ENCODE peak calls at places on chromosomes 1 and 21, in ten cellular contexts. One of them, this sample, is unnamed.

GRCh38 chr1:169510060-169510459 is 24.3 kb upstream of the SLC19A2 start:
- DNase-seq in astrocyte of the spinal cord: no peak
- DNase-seq in H9: no peak
- DNase-seq in fibroblast of lung: no peak
- DNase-seq in IMR-90: no peak
- DNase-seq in RWPE1: no peak
- DNase-seq in tibial artery: no peak
- DNase-seq in WTC11: no peak
- DNase-seq in GM12865: no peak
- DNase-seq in right lobe of liver: no peak
- DNase-seq in this sample: no peak

GRCh38 chr1:112762541-112763141 is 47.5 kb upstream of the PPM1J start:
- DNase-seq in right lobe of liver: no peak
- DNase-seq in astrocyte of the spinal cord: no peak
- DNase-seq in H9: no peak
- DNase-seq in IMR-90: peak; percentile 38
- DNase-seq in RWPE1: peak; percentile 23
- DNase-seq in WTC11: no peak
- DNase-seq in fibroblast of lung: no peak
- DNase-seq in tibial artery: no peak
- DNase-seq in GM12865: no peak
- DNase-seq in this sample: no peak

GRCh38 chr1:3145489-3146325 is 76.7 kb downstream of the PRDM16 start:
- DNase-seq in tibial artery: no peak
- DNase-seq in IMR-90: no peak
- DNase-seq in GM12865: no peak
- DNase-seq in astrocyte of the spinal cord: no peak
- DNase-seq in RWPE1: no peak
- DNase-seq in WTC11: no peak
- DNase-seq in fibroblast of lung: no peak
- DNase-seq in right lobe of liver: no peak
- DNase-seq in H9: no peak
- DNase-seq in this sample: no peak

GRCh38 chr1:4118746-4119515 is 218.9 kb upstream of the C1orf174 start:
- DNase-seq in GM12865: no peak
- DNase-seq in tibial artery: peak; percentile 55
- DNase-seq in WTC11: no peak
- DNase-seq in right lobe of liver: no peak
- DNase-seq in fibroblast of lung: no peak
- DNase-seq in H9: no peak
- DNase-seq in IMR-90: no peak
- DNase-seq in RWPE1: no peak
- DNase-seq in astrocyte of the spinal cord: no peak
- DNase-seq in this sample: no peak

GRCh38 chr1:41582351-41582750 is 97.9 kb upstream of the EDN2 start:
- DNase-seq in WTC11: no peak
- DNase-seq in tibial artery: no peak
- DNase-seq in right lobe of liver: no peak
- DNase-seq in astrocyte of the spinal cord: no peak
- DNase-seq in RWPE1: no peak
- DNase-seq in fibroblast of lung: no peak
- DNase-seq in H9: no peak
- DNase-seq in GM12865: no peak
- DNase-seq in IMR-90: no peak
- DNase-seq in this sample: no peak

GRCh38 chr1:229803601-229804217 is 177.7 kb downstream of the URB2 start:
- DNase-seq in astrocyte of the spinal cord: no peak
- DNase-seq in fibroblast of lung: no peak
- DNase-seq in right lobe of liver: no peak
- DNase-seq in WTC11: no peak
- DNase-seq in GM12865: no peak
- DNase-seq in tibial artery: no peak
- DNase-seq in RWPE1: no peak
- DNase-seq in IMR-90: no peak
- DNase-seq in H9: no peak
- DNase-seq in this sample: no peak

GRCh38 chr1:179941439-179941838 is 13.2 kb upstream of the CEP350 start:
- DNase-seq in astrocyte of the spinal cord: no peak
- DNase-seq in tibial artery: no peak
- DNase-seq in GM12865: no peak
- DNase-seq in H9: no peak
- DNase-seq in fibroblast of lung: no peak
- DNase-seq in RWPE1: no peak
- DNase-seq in IMR-90: no peak
- DNase-seq in right lobe of liver: no peak
- DNase-seq in WTC11: no peak
- DNase-seq in this sample: no peak

GRCh38 chr1:226603030-226603960 is 54.7 kb downstream of the STUM start:
- DNase-seq in WTC11: no peak
- DNase-seq in RWPE1: no peak
- DNase-seq in IMR-90: peak; percentile 48
- DNase-seq in right lobe of liver: peak; percentile 68
- DNase-seq in H9: no peak
- DNase-seq in fibroblast of lung: peak; percentile 72
- DNase-seq in GM12865: no peak
- DNase-seq in tibial artery: peak; percentile 83
- DNase-seq in astrocyte of the spinal cord: peak; percentile 13
- DNase-seq in this sample: no peak

GRCh38 chr1:1024421-1025415 is 4.8 kb downstream of the AGRN start:
- DNase-seq in fibroblast of lung: no peak
- DNase-seq in tibial artery: no peak
- DNase-seq in astrocyte of the spinal cord: peak; percentile 34
- DNase-seq in WTC11: peak; percentile 85
- DNase-seq in GM12865: no peak
- DNase-seq in right lobe of liver: no peak
- DNase-seq in RWPE1: peak; percentile 88
- DNase-seq in IMR-90: no peak
- DNase-seq in H9: peak; percentile 87
- DNase-seq in this sample: peak; percentile 18

GRCh38 chr1:167499657-167500056 is 18.7 kb downstream of the CD247 start:
- DNase-seq in GM12865: peak; percentile 87
- DNase-seq in fibroblast of lung: no peak
- DNase-seq in H9: no peak
- DNase-seq in RWPE1: no peak
- DNase-seq in astrocyte of the spinal cord: no peak
- DNase-seq in WTC11: no peak
- DNase-seq in right lobe of liver: no peak
- DNase-seq in tibial artery: no peak
- DNase-seq in IMR-90: no peak
- DNase-seq in this sample: no peak

GRCh38 chr21:27104749-27105439 is 138.0 kb upstream of the ADAMTS5 start:
- DNase-seq in WTC11: no peak
- DNase-seq in tibial artery: no peak
- DNase-seq in fibroblast of lung: peak; percentile 44
- DNase-seq in RWPE1: no peak
- DNase-seq in right lobe of liver: no peak
- DNase-seq in IMR-90: peak; percentile 51
- DNase-seq in astrocyte of the spinal cord: peak; percentile 22
- DNase-seq in GM12865: no peak
- DNase-seq in H9: no peak
- DNase-seq in this sample: no peak

GRCh38 chr21:27110956-27111355 is 144.1 kb upstream of the ADAMTS5 start:
- DNase-seq in astrocyte of the spinal cord: no peak
- DNase-seq in WTC11: no peak
- DNase-seq in GM12865: no peak
- DNase-seq in fibroblast of lung: no peak
- DNase-seq in IMR-90: no peak
- DNase-seq in tibial artery: no peak
- DNase-seq in right lobe of liver: no peak
- DNase-seq in RWPE1: no peak
- DNase-seq in H9: no peak
- DNase-seq in this sample: no peak

GRCh38 chr21:27112186-27112585 is 145.3 kb upstream of the ADAMTS5 start:
- DNase-seq in GM12865: no peak
- DNase-seq in astrocyte of the spinal cord: no peak
- DNase-seq in IMR-90: peak; percentile 32
- DNase-seq in RWPE1: no peak
- DNase-seq in tibial artery: no peak
- DNase-seq in right lobe of liver: no peak
- DNase-seq in fibroblast of lung: no peak
- DNase-seq in WTC11: no peak
- DNase-seq in H9: no peak
- DNase-seq in this sample: no peak

GRCh38 chr21:27108228-27108627 is 141.3 kb upstream of the ADAMTS5 start:
- DNase-seq in IMR-90: peak; percentile 3
- DNase-seq in right lobe of liver: no peak
- DNase-seq in astrocyte of the spinal cord: no peak
- DNase-seq in RWPE1: no peak
- DNase-seq in GM12865: no peak
- DNase-seq in H9: no peak
- DNase-seq in fibroblast of lung: peak; percentile 36
- DNase-seq in tibial artery: no peak
- DNase-seq in WTC11: no peak
- DNase-seq in this sample: no peak
- TF ChIP-seq CTCF in IMR-90: no peak
- TF ChIP-seq CTCF in right lobe of liver: no peak
- TF ChIP-seq CTCF in astrocyte of the spinal cord: no peak
- TF ChIP-seq CTCF in RWPE1: no peak
- TF ChIP-seq CTCF in GM12865: no peak
- TF ChIP-seq CTCF in H9: no peak
- TF ChIP-seq CTCF in fibroblast of lung: no peak
- TF ChIP-seq CTCF in tibial artery: no peak
- TF ChIP-seq CTCF in WTC11: no peak
- TF ChIP-seq CTCF in this sample: no peak

GRCh38 chr1:66605419-66605997 is 71.6 kb downstream of the SGIP1 start:
- DNase-seq in astrocyte of the spinal cord: no peak
- DNase-seq in right lobe of liver: no peak
- DNase-seq in RWPE1: no peak
- DNase-seq in GM12865: no peak
- DNase-seq in fibroblast of lung: no peak
- DNase-seq in IMR-90: no peak
- DNase-seq in WTC11: no peak
- DNase-seq in tibial artery: no peak
- DNase-seq in H9: no peak
- DNase-seq in this sample: no peak

GRCh38 chr1:66606359-66607142 is 72.6 kb downstream of the SGIP1 start:
- DNase-seq in right lobe of liver: no peak
- DNase-seq in WTC11: no peak
- DNase-seq in fibroblast of lung: no peak
- DNase-seq in astrocyte of the spinal cord: no peak
- DNase-seq in H9: no peak
- DNase-seq in RWPE1: no peak
- DNase-seq in GM12865: no peak
- DNase-seq in tibial artery: no peak
- DNase-seq in IMR-90: peak; percentile 23
- DNase-seq in this sample: no peak

GRCh38 chr1:66613187-66613586 is 79.2 kb downstream of the SGIP1 start:
- DNase-seq in GM12865: no peak
- DNase-seq in fibroblast of lung: peak; percentile 10
- DNase-seq in tibial artery: no peak
- DNase-seq in right lobe of liver: no peak
- DNase-seq in IMR-90: peak; percentile 44
- DNase-seq in H9: no peak
- DNase-seq in RWPE1: no peak
- DNase-seq in astrocyte of the spinal cord: peak; percentile 33
- DNase-seq in WTC11: no peak
- DNase-seq in this sample: no peak

DNA sequence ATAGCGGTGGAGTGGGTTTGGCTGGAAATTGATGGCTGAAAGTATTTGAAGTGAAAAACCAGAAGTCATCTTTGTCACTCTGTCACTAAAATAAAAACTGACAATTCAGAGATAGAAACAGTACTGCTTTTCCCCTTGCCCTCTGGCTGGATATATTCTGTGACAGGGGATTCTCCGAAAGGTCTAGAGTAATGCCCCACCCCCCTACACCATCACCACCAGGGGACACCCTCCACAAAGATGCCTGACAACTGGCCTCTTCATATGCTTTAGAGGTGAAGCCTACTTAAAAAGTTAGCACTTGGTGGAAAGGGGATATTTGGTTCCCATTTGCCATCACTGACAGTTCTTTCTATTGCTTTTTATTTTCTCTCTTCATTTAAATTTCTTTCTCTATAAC is 73.5 kb downstream of the SGIP1 start:
- DNase-seq in IMR-90: no peak
- DNase-seq in GM12865: peak; percentile 43
- DNase-seq in right lobe of liver: no peak
- DNase-seq in WTC11: peak; percentile 47
- DNase-seq in astrocyte of the spinal cord: no peak
- DNase-seq in tibial artery: no peak
- DNase-seq in H9: peak; percentile 35
- DNase-seq in RWPE1: no peak
- DNase-seq in fibroblast of lung: no peak
- DNase-seq in this sample: no peak
- TF ChIP-seq CTCF in IMR-90: no peak
- TF ChIP-seq CTCF in GM12865: peak; percentile 36
- TF ChIP-seq CTCF in right lobe of liver: no peak
- TF ChIP-seq CTCF in WTC11: no peak
- TF ChIP-seq CTCF in astrocyte of the spinal cord: no peak
- TF ChIP-seq CTCF in tibial artery: no peak
- TF ChIP-seq CTCF in H9: peak; percentile 56
- TF ChIP-seq CTCF in RWPE1: no peak
- TF ChIP-seq CTCF in fibroblast of lung: no peak
- TF ChIP-seq CTCF in this sample: no peak

GRCh38 chr1:248884632-248885295 is 21.3 kb upstream of the PGBD2 start:
- DNase-seq in RWPE1: no peak
- DNase-seq in WTC11: no peak
- DNase-seq in astrocyte of the spinal cord: no peak
- DNase-seq in tibial artery: no peak
- DNase-seq in H9: no peak
- DNase-seq in GM12865: no peak
- DNase-seq in fibroblast of lung: no peak
- DNase-seq in IMR-90: peak; percentile 36
- DNase-seq in right lobe of liver: no peak
- DNase-seq in this sample: no peak
- TF ChIP-seq CTCF in RWPE1: no peak
- TF ChIP-seq CTCF in WTC11: no peak
- TF ChIP-seq CTCF in astrocyte of the spinal cord: peak; percentile 11
- TF ChIP-seq CTCF in tibial artery: no peak
- TF ChIP-seq CTCF in H9: peak; percentile 56
- TF ChIP-seq CTCF in GM12865: no peak
- TF ChIP-seq CTCF in fibroblast of lung: no peak
- TF ChIP-seq CTCF in IMR-90: peak; percentile 8
- TF ChIP-seq CTCF in right lobe of liver: no peak
- TF ChIP-seq CTCF in this sample: no peak

DNA sequence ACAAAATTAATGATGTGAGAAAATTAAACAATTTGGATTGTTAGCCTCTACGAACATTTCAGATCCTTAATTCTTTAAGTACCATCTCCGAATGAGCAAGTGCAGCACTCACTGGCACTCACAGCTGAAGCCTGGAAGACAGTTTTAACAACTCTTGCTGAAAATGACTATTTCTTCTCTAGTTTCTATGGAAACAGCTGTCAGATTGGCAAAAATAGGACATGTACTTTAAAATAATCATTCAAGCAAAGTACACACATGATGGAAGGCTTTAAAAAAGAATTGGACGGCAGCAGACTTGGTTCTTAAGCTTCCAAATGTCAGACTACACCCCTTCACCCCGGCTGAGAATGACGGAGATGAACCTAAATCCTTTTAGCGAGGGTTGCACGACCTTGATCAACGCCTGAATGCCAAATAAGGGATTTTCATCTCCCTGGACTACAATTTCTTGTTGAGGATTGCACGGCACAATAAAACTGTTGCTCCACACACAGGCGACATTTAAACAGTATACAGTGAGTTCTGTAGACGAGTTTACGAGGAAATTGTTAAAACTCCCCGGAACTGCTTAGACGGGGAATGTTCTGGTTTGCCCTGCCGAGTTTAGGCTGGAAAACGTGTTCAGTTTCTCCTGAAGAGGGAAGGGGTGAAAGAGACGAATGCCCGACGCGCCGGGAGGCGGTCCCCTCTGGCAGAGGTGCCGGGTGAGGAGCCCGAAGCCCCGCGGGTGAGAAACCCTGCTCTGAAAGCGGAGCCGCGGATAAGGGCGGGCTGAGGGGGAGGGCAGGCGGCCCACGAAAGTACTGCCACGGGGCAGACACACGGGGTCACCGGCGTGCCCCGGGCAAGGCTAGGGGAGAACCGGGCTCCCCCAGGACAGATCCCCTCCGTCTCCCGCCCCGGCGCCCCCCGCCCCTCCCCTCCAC is 671 bp downstream of the OMA1 start:
- DNase-seq in right lobe of liver: peak; percentile 87
- DNase-seq in RWPE1: peak; percentile 54
- DNase-seq in GM12865: peak; percentile 69
- DNase-seq in H9: peak; percentile 52
- DNase-seq in WTC11: peak; percentile 65
- DNase-seq in IMR-90: peak; percentile 67
- DNase-seq in tibial artery: peak; percentile 93
- DNase-seq in astrocyte of the spinal cord: peak; percentile 62
- DNase-seq in fibroblast of lung: peak; percentile 83
- DNase-seq in this sample: peak; percentile 75
- TF ChIP-seq CTCF in right lobe of liver: no peak
- TF ChIP-seq CTCF in RWPE1: no peak
- TF ChIP-seq CTCF in GM12865: no peak
- TF ChIP-seq CTCF in H9: no peak
- TF ChIP-seq CTCF in WTC11: no peak
- TF ChIP-seq CTCF in IMR-90: no peak
- TF ChIP-seq CTCF in tibial artery: no peak
- TF ChIP-seq CTCF in astrocyte of the spinal cord: no peak
- TF ChIP-seq CTCF in fibroblast of lung: no peak
- TF ChIP-seq CTCF in this sample: no peak